ENCODE peak calls at places on chromosomes 13 and 19, in seven cellular contexts. L is breast epithelium, Z is H54, I is ovary, B is suprapubic skin, N is heart left ventricle, J is GM12891. M is an unnamed sample.

GRCh38 chr13:42758515-42758914 is 22.9 kb upstream of the FAM216B start:
- DNase-seq in I (no peak), B (no peak), J (no peak), Z (no peak), L (no peak), N (no peak), M (no peak)

GRCh38 chr13:24717217-24717616 is 37.0 kb downstream of the ATP12A start:
- DNase-seq in N (no peak), B (no peak), L (no peak), Z (no peak), I (no peak), J (no peak), M (no peak)

GRCh38 chr13:48116808-48117207 is 21.9 kb upstream of the MED4 start:
- DNase-seq in I (no peak), J (no peak), Z (no peak), L (no peak), N (no peak), B (no peak), M (no peak)

GRCh38 chr19:56917998-56918397 is 77.5 kb upstream of the PEG3 start:
- DNase-seq in Z (no peak), J (no peak), I (no peak), N (no peak), B (no peak), L (no peak), M (no peak)

GRCh38 chr13:34065915-34066314 is 248.0 kb downstream of the RFC3 start:
- DNase-seq in J (no peak), I (no peak), B (no peak), N (no peak), Z (no peak), L (no peak), M (no peak)

GRCh38 chr19:47633996-47634395 is 25.1 kb downstream of the BICRA start:
- DNase-seq in Z (no peak), N (no peak), J (no peak), B (no peak), I (no peak), L (no peak), M (no peak)

GRCh38 chr19:6116749-6117430 is 6.6 kb upstream of the RFX2 start:
- DNase-seq in N (no peak), B (no peak), L (no peak), Z (no peak), J (no peak), I (no peak), M (no peak)

GRCh38 chr13:93496985-93497673 is 270.5 kb downstream of the GPC6 start:
- DNase-seq in B (no peak), N (no peak), L (no peak), I (no peak), J (no peak), Z (no peak), M (no peak)

GRCh38 chr13:61202042-61202441 is 213.6 kb downstream of the PCDH20 start:
- DNase-seq in L (no peak), N (no peak), B (no peak), Z (no peak), I (no peak), J (no peak), M (no peak)

GRCh38 chr19:37980419-37980975 is 73.5 kb downstream of the SIPA1L3 start:
- DNase-seq in I (no peak), B (peak), J (no peak), N (no peak), Z (no peak), L (no peak), M (no peak)

GRCh38 chr13:90362718-90363117 is 984.8 kb upstream of the MIR17HG start:
- DNase-seq in Z (no peak), J (no peak), L (no peak), B (no peak), I (no peak), N (no peak), M (peak)

GRCh38 chr13:48258430-48258829 is 25.4 kb downstream of the ITM2B start:
- DNase-seq in N (no peak), B (no peak), I (no peak), J (no peak), L (no peak), Z (no peak), M (no peak)

GRCh38 chr13:39602277-39602613 is 748 bp downstream of the LHFPL6 start:
- DNase-seq in B (no peak), N (no peak), J (no peak), L (no peak), Z (no peak), I (no peak), M (peak)

GRCh38 chr13:107138468-107138867 is 570.5 kb upstream of the ARGLU1 start:
- DNase-seq in J (no peak), B (no peak), L (no peak), N (no peak), Z (no peak), I (no peak), M (no peak)

GRCh38 chr19:55080915-55081772 is 5.5 kb downstream of the EPS8L1 start:
- DNase-seq in J (peak), B (peak), L (peak), Z (no peak), N (peak), I (no peak), M (peak)

GRCh38 chr13:59250276-59250990 is 913.3 kb downstream of the DIAPH3 start:
- DNase-seq in N (no peak), Z (no peak), I (no peak), J (no peak), B (no peak), L (no peak), M (no peak)

GRCh38 chr13:76038920-76039716 is 403.0 kb downstream of the LMO7 start:
- DNase-seq in B (no peak), Z (no peak), N (no peak), I (no peak), L (no peak), J (no peak), M (no peak)

GRCh38 chr13:50370303-50370950 is 355.2 kb downstream of the KCNRG start:
- DNase-seq in L (no peak), B (no peak), N (no peak), J (no peak), I (no peak), Z (no peak), M (no peak)

GRCh38 chr13:25920277-25920676 is 131.5 kb downstream of the SHISA2 start:
- DNase-seq in I (no peak), N (no peak), J (no peak), B (no peak), Z (no peak), L (no peak), M (no peak)

GRCh38 chr13:42656136-42656535 is 82.2 kb downstream of the TNFSF11 start:
- DNase-seq in L (no peak), I (no peak), J (no peak), Z (no peak), N (no peak), B (no peak), M (no peak)

GRCh38 chr13:103289661-103290060 is 223.4 kb upstream of the SLC10A2 start:
- DNase-seq in B (no peak), J (no peak), N (no peak), I (no peak), L (no peak), Z (no peak), M (no peak)

GRCh38 chr13:52137489-52137888 is 8.6 kb upstream of the NEK5 start:
- DNase-seq in I (no peak), B (no peak), N (no peak), J (no peak), Z (no peak), L (no peak), M (no peak)

GRCh38 chr13:94050686-94051085 is 428.8 kb downstream of the DCT start:
- DNase-seq in J (no peak), Z (no peak), B (no peak), I (no peak), L (no peak), N (no peak), M (no peak)

GRCh38 chr13:25292301-25292700 is 5.0 kb upstream of the MTMR6 start:
- DNase-seq in B (no peak), I (no peak), Z (no peak), N (no peak), J (no peak), L (no peak), M (peak)

GRCh38 chr19:45682908-45683307 is 8.8 kb downstream of the SNRPD2 start:
- DNase-seq in J (no peak), I (no peak), N (no peak), B (no peak), L (no peak), Z (no peak), M (no peak)

GRCh38 chr13:97932006-97932405 is 21.5 kb upstream of the IPO5 start:
- DNase-seq in B (no peak), Z (no peak), N (no peak), J (no peak), L (no peak), I (no peak), M (no peak)

DNA sequence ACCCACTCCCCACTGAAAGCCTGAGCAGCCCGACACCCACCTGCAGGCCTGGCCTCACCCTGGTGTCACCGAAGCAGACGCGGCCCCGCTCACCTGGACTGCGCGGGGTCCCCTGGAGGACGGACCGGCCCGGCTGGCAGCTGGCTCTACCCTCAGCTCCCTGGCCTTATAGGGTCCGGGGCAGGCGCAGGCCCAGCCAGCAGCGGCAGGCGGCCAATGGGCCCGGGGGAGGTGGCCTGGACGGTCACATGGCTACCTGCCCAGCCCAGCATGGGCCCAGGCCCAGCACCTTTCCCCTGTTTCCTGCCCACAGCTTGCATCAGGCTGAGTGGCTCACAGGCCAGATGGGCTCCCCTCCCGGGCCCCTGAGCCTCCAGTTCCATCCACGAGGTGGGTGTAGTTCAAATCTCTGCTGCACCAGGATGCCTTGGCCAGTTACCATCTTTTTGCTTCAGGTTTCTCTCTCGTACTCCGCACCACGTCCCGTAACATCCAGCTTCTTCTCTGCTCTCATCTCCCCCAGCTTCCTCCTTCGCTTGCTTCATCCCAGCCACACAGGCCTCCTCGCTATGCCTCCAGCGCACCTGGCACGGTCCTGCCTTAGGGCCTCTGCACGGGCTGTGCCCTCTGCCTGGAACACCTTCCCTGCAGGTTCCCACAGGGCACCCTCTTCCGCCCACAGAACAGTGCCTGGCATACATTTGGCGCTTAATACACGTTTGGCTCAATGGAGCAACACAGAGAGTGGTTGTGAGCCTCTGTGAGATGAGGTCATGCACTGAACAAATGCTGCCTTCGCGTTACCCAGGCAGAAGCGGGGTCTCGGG is at the start of gene PLIN4:
- DNase-seq in I (peak), N (peak), Z (peak), L (peak), B (no peak), J (no peak), M (no peak)
- TF ChIP-seq POLR2A in I (no peak), N (peak), Z (no peak), L (no peak), B (no peak), J (no peak), M (no peak)

DNA sequence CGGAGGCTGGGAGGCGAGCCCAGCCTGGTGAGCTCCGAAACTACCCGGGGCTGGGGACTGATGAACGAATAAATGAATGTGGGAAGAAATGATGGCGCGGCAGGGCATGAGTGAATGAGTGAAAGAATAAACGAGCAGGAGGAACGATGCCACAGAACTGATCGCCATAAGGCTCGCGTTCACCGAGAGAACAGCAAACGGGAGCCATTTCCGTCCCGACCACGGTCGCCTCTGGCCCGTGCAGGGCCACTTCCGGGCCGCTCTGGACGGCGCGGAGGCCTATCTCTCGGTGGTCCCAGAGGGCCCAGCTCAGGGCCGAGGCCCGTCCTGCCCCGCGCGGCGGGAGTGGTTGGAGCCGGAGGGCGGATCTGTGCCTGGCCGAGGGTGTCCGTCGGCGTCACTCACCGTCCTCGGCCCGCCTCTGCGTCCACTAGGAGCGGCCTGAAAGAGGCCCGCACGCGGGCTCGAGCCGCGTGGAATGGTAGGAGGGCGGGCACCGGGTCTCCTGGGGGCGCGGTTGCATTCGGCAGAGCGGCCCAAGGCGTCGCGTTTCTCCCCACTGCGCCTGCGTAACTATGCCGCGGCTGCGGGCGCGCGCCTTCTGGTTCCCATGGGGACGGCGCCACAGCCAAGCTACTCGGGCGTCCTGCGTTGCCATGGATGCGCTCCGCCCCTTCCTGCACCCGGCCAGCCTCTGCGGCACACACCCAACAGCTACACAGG is at the start of gene ZNF497:
- DNase-seq in B (peak), Z (peak), I (peak), L (peak), J (peak), N (peak), M (peak)
- TF ChIP-seq POLR2A in B (peak), Z (peak), I (peak), L (peak), J (peak), N (no peak), M (peak)

GRCh38 chr19:21143428-21143827 is 1.6 kb downstream of the ZNF431 start:
- DNase-seq in L (no peak), J (no peak), I (no peak), N (no peak), B (no peak), Z (no peak), M (no peak)

GRCh38 chr19:21143846-21144245 is 2.0 kb downstream of the ZNF431 start:
- DNase-seq in Z (no peak), J (no peak), I (no peak), N (no peak), L (no peak), B (no peak), M (no peak)

GRCh38 chr19:21138130-21138529 is 3.7 kb upstream of the ZNF431 start:
- DNase-seq in Z (no peak), L (no peak), B (no peak), I (no peak), J (no peak), N (no peak), M (no peak)

GRCh38 chr19:21147540-21147939 is 5.7 kb downstream of the ZNF431 start:
- DNase-seq in I (no peak), J (no peak), L (no peak), N (no peak), Z (no peak), B (no peak), M (no peak)

DNA sequence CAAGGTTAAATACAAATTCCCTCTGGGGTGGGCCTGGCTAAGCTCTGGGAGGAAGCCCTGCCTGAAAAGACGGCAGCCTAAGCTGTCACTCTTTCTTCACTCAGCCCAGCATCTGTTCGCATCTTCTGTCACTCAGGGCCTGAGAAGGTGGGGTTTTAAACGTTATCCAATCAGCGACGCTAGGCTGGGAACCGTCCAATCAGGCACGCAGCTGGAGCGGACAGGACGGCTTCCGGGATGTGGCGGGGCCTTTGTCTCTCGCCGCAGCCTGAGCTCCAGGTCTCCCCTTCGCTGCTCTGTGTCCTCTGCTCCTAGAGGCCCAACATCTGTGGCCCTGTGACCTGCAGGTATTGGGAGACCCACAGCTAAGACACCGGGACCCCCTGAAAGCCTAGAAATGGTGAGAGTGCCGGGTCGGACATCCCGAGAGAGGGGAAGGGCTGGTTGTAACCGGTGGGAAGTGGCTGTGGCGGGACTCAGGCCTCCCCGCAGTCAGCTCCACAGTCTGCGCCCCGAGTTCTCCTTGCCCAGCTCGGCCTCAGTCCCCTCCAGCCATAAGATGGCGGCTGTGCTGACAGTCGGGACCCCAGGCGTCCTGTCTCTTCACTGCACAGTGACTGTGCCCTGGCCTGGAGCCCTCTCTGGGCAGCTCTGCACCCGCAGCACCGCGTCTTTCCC is at the start of gene ZNF431:
- DNase-seq in N (peak), J (peak), L (peak), Z (peak), I (peak), B (peak), M (peak)
- TF ChIP-seq POLR2A in N (peak), J (peak), L (no peak), Z (peak), I (peak), B (peak), M (peak)

DNA sequence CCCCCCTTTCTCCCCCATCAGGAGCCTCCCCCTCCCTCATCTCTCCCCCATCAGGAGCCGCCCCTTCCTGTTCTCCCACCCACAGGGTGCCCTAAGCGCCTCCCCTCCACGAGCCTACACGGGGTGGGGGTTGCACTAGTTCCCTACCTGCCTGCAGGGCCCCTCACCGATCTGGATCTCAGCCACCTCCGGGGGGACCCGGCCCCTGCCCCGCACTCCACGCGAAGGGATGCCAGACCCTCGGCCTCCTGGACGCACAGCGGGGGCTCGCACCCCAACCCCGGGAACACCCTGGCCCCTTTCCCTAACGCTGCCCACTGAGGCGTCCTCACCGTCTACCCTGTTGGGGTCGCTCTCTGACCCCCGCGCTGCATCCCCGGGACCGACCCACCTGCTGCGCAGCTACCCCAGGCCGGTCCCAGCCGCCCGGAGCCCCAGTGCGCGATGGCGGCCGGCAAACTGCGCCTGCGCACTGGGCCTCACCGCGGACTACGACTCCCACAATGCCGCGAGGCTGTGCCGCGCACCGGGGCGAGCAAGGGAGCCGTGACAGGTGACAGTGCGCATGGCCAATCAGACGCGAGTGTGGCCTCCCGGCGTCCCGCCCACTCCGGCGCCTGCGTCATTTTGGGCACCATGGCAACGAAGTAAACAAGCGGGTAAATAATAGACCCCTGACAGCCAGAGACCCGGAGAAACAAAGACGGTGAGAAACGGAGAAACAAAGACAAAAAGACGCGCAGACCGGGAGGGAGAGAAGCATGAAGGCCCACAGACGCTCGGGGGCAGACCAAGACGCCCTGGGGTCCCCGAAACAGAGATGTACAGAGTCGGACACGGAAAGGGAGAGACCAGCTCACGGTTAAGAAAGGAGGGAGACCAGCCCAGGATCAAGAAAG is at the start of gene ZSCAN18:
- DNase-seq in L (peak), I (peak), N (peak), Z (peak), B (peak), J (peak), M (peak)
- TF ChIP-seq POLR2A in L (peak), I (peak), N (peak), Z (peak), B (peak), J (no peak), M (peak)

GRCh38 chr19:3572855-3573161 is at the start of gene HMG20B:
- DNase-seq in I (no peak), Z (no peak), N (no peak), L (no peak), J (no peak), B (no peak), M (no peak)
- TF ChIP-seq POLR2A in I (no peak), Z (no peak), N (peak), L (peak), J (no peak), B (no peak), M (no peak)

GRCh38 chr19:35724560-35724959 is 6.8 kb downstream of the KMT2B start:
- DNase-seq in L (no peak), I (no peak), J (no peak), N (no peak), Z (no peak), B (no peak), M (no peak)

GRCh38 chr19:35722461-35722860 is 4.7 kb downstream of the KMT2B start:
- DNase-seq in Z (no peak), J (no peak), L (no peak), I (no peak), N (no peak), B (peak), M (no peak)

GRCh38 chr19:35723671-35724070 is 5.9 kb downstream of the KMT2B start:
- DNase-seq in J (no peak), N (no peak), B (no peak), L (no peak), Z (no peak), I (no peak), M (no peak)

GRCh38 chr19:35721374-35721773 is 3.6 kb downstream of the KMT2B start:
- DNase-seq in Z (no peak), J (no peak), B (peak), L (no peak), I (no peak), N (no peak), M (no peak)

DNA sequence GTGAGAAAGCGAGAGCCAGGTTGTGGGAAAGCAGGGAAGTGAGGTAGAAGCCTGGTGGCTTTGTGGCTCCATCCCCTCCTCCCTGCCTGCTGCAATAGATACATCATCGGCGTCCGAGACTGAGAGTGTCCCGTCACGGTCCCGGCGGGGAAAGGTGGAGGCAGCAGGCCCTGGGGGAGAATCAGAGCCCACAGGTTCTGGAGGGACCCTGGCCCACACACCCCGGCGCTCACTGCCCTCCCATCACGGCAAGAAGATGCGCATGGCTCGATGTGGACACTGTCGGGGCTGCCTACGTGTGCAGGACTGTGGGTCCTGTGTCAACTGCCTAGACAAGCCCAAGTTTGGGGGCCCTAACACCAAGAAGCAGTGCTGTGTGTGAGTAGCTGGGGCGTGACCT is 5.1 kb downstream of the KMT2B start:
- DNase-seq in J (no peak), I (no peak), Z (no peak), B (no peak), L (no peak), N (no peak), M (no peak)
- TF ChIP-seq POLR2A in J (no peak), I (no peak), Z (no peak), B (no peak), L (no peak), N (no peak), M (no peak)

M was measured in erythroblast.